ENCODE peak calls at places on chromosomes 1 and 21, in four cellular contexts. G is GM12891, K is K562, O is GM12878. T is an unnamed sample.

GRCh38 chr21:27631471-27631870 is 664.6 kb upstream of the ADAMTS5 start:
- DNase-seq in G (no peak), K (no peak), O (no peak), T (no peak)

GRCh38 chr1:116927049-116927798 is 17.5 kb downstream of the PTGFRN start:
- DNase-seq in G (no peak), K (no peak), O (no peak), T (no peak)

GRCh38 chr21:32136546-32136945 is 142.3 kb downstream of the MIS18A start:
- DNase-seq in G (no peak), K (no peak), O (no peak), T (no peak)

GRCh38 chr1:42456754-42457089 is 379 bp downstream of the PPCS start:
- DNase-seq in G (peak; percentile 66), K (peak; percentile 61), O (peak; percentile 26), T (peak; percentile 76)

GRCh38 chr1:7454052-7454815 is 316.9 kb upstream of the VAMP3 start:
- DNase-seq in G (no peak), K (peak; percentile 31), O (no peak), T (no peak)

GRCh38 chr1:31183927-31184554 is 55.6 kb downstream of the NKAIN1 start:
- DNase-seq in G (no peak), K (peak; percentile 74), O (no peak), T (peak; percentile 31)

GRCh38 chr1:171335964-171336363 is 22.0 kb downstream of the FMO4 start:
- DNase-seq in G (no peak), K (no peak), O (no peak), T (no peak)

GRCh38 chr1:29833596-29833995 is 597.3 kb downstream of the PTPRU start:
- DNase-seq in G (no peak), K (no peak), O (no peak), T (no peak)

GRCh38 chr1:28160677-28161328 is 15.7 kb downstream of the PTAFR start:
- DNase-seq in G (no peak), K (no peak), O (no peak), T (no peak)

GRCh38 chr1:212525479-212526110 is 83.0 kb upstream of the ATF3 start:
- DNase-seq in G (no peak), K (peak; percentile 16), O (no peak), T (no peak)

GRCh38 chr1:26530540-26530897 is 958 bp downstream of the RPS6KA1 start:
- DNase-seq in G (no peak), K (peak; percentile 56), O (no peak), T (no peak)
- TF ChIP-seq SPI1 in G (no peak), K (no peak), O (no peak), T (no peak)

GRCh38 chr1:98277111-98277510 is 356.3 kb upstream of the DPYD start:
- DNase-seq in G (no peak), K (no peak), O (no peak), T (peak; percentile 12)
- TF ChIP-seq SPI1 in G (no peak), K (no peak), O (no peak), T (no peak)

DNA sequence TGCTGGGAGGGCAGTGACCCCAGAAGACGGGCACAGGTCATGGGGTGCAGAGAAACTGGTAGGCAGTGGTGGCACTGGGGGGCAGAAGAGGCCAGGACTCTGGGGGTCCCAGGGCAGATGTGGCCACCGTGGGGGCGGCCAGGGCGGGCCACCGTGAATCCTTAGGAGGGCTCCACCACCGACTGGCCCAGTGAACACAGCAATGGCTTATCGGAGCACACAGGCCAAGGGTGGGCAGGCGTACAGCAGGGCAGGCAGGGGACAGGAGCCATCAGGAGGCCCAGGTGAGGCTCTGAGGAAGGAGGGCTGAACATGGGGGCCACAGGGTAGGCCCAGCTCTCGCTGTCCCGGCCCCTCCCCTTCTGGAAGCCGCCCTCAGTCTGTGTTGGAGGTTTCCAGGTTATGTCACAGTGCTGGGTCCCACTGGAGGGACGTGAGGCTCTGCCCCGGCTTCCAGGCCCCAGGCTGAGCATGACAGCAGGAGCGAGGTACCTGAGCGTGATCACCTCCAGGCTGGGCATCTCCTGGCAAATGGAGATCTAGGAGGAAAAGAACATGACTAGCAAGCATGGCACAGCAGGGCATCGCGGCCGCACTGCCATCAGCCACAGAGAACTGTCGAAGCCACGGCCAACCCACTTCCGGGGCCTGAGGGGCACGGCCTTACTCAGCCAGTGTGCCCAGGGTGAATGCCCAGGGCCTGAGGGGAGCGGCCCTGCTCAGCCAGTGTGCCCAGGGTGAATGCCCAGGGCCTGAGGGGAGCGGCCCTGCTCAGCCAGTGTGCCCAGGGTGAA is 3.7 kb downstream of the CFAP410 start:
- DNase-seq in G (no peak), K (no peak), O (no peak), T (no peak)
- TF ChIP-seq SPI1 in G (no peak), K (no peak), O (no peak), T (no peak)

GRCh38 chr1:91564888-91565700 is 64.4 kb downstream of the CDC7 start:
- DNase-seq in G (no peak), K (no peak), O (no peak), T (no peak)
- TF ChIP-seq SPI1 in G (no peak), K (no peak), O (no peak), T (no peak)

T was measured in HL-60.